ENCODE peak calls at places on chromosomes 16 and 17, in seven cellular contexts. X is right lobe of liver; G is A549; D is mucosa of descending colon; I is thoracic aorta; L is left lung; F is CD8-positive, alpha-beta T cell. N is an unnamed sample.
A peak's percentile ranks its signal among the peaks of the same experiment; 100 is the strongest.

GRCh38 chr17:48530887-48531272 is at the start of gene HOXB1:
- DNase-seq in X (no peak), G (no peak), D (no peak), I (no peak), L (no peak), F (no peak), N (no peak)

GRCh38 chr17:7922499-7923289 is 6.6 kb upstream of the RNF227 start:
- DNase-seq in X (peak; percentile 82), G (peak; percentile 31), D (peak; percentile 92), I (peak; percentile 52), L (peak; percentile 96), F (peak; percentile 77), N (peak; percentile 78)

GRCh38 chr16:89607453-89607852 is 6.0 kb upstream of the DPEP1 start:
- DNase-seq in X (no peak), G (no peak), D (no peak), I (no peak), L (no peak), F (no peak), N (no peak)

GRCh38 chr16:30375830-30376229 is 1.2 kb downstream of the MYL11 start:
- DNase-seq in X (no peak), G (no peak), D (no peak), I (no peak), L (no peak), F (no peak), N (no peak)

GRCh38 chr16:85018529-85019236 is 7.3 kb upstream of the ZDHHC7 start:
- DNase-seq in X (no peak), G (no peak), D (no peak), I (no peak), L (no peak), F (no peak), N (no peak)

GRCh38 chr16:69318177-69318910 is 7.2 kb downstream of the VPS4A start:
- DNase-seq in X (no peak), G (no peak), D (no peak), I (no peak), L (no peak), F (no peak), N (no peak)

GRCh38 chr17:21176996-21177395 is 37.0 kb downstream of the TMEM11 start:
- DNase-seq in X (no peak), G (no peak), D (no peak), I (no peak), L (no peak), F (no peak), N (no peak)

GRCh38 chr16:69243479-69243878 is 56.5 kb downstream of the SNTB2 start:
- DNase-seq in X (no peak), G (no peak), D (no peak), I (no peak), L (no peak), F (no peak), N (no peak)

GRCh38 chr17:33240397-33240796 is 52.7 kb downstream of the ASIC2 start:
- DNase-seq in X (no peak), G (no peak), D (no peak), I (no peak), L (no peak), F (no peak), N (no peak)

GRCh38 chr17:12510535-12510934 is 155.2 kb upstream of the MYOCD start:
- DNase-seq in X (no peak), G (peak; percentile 22), D (no peak), I (no peak), L (no peak), F (no peak), N (no peak)

GRCh38 chr17:72056155-72056554 is 64.7 kb upstream of the SOX9 start:
- DNase-seq in X (no peak), G (no peak), D (no peak), I (no peak), L (no peak), F (no peak), N (no peak)

GRCh38 chr16:65281636-65282035 is 159.8 kb upstream of the CDH11 start:
- DNase-seq in X (no peak), G (no peak), D (no peak), I (no peak), L (no peak), F (no peak), N (no peak)

GRCh38 chr16:85834741-85835140 is 35.2 kb downstream of the COX4I1 start:
- DNase-seq in X (no peak), G (no peak), D (no peak), I (no peak), L (no peak), F (no peak), N (no peak)

GRCh38 chr16:55842369-55843104 is 9.6 kb upstream of the CES1 start:
- DNase-seq in X (no peak), G (peak; percentile 64), D (no peak), I (no peak), L (no peak), F (peak; percentile 5), N (peak; percentile 22)

GRCh38 chr17:59501690-59502089 is 63.7 kb upstream of the DHX40 start:
- DNase-seq in X (no peak), G (no peak), D (no peak), I (no peak), L (no peak), F (no peak), N (no peak)

GRCh38 chr16:89084411-89084810 is 9.2 kb upstream of the ACSF3 start:
- DNase-seq in X (no peak), G (no peak), D (no peak), I (no peak), L (no peak), F (no peak), N (no peak)

GRCh38 chr17:29590979-29591736 is 1.7 kb upstream of the GIT1 start:
- DNase-seq in X (no peak), G (peak; percentile 92), D (peak; percentile 75), I (no peak), L (no peak), F (no peak), N (no peak)

GRCh38 chr17:19546289-19547065 is 12.8 kb downstream of the SLC47A1 start:
- DNase-seq in X (peak; percentile 69), G (no peak), D (no peak), I (no peak), L (no peak), F (no peak), N (no peak)

GRCh38 chr16:11403534-11403795 is 58.2 kb downstream of the RMI2 start:
- DNase-seq in X (no peak), G (no peak), D (no peak), I (no peak), L (no peak), F (no peak), N (no peak)
- H3K4me1 ChIP-seq in X (no peaks in the 10 kb centered on the region), G (peaks cover 10% of the 10 kb centered on the region), D (no peaks in the 10 kb centered on the region), I (no peaks in the 10 kb centered on the region), L (no peaks in the 10 kb centered on the region), F (no peaks in the 10 kb centered on the region), N (no peaks in the 10 kb centered on the region)

GRCh38 chr17:81422776-81423697 is 27.8 kb downstream of the BAHCC1 start:
- DNase-seq in X (peak; percentile 50), G (peak; percentile 96), D (peak; percentile 81), I (peak; percentile 71), L (peak; percentile 88), F (no peak), N (peak; percentile 69)
- H3K4me3 ChIP-seq in X (no peak overlapping the region), G (peak overlapping the region; percentile 39), D (no peak overlapping the region), I (peak overlapping the region; percentile 66), L (peak overlapping the region; percentile 11), F (no peak overlapping the region), N (no peak overlapping the region)

GRCh38 chr16:50265260-50265659 is 1.1 kb upstream of the ADCY7 start:
- DNase-seq in X (no peak), G (peak; percentile 39), D (peak; percentile 48), I (no peak), L (no peak), F (no peak), N (no peak)
- TF ChIP-seq CTCF in X (peak; percentile 29), G (no peak), D (peak; percentile 29), I (no peak), L (peak; percentile 18), F (peak; percentile 34), N (no peak)

DNA sequence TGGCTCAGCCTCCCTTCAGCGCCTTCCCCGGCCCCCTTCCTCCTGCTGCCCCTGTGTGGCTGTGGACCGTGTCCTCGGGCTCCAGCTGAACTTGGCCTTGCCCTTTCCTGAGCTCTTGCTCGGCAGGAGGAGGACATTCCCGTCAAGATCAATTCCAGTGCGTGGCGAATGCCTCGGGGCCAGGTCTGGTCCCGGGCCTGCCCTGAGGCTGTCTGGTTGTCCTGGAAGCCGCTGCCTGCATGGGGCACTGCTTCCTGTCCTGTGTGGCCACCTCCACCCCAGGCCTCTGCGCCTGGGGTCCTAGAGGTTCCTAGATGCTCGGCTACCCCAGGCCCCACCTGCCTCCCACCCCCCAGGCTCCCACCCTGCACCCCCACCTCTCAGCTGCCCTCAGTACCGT is 12.8 kb downstream of the BAHCC1 start:
- DNase-seq in X (no peak), G (no peak), D (no peak), I (no peak), L (no peak), F (no peak), N (no peak)
- H3K4me1 ChIP-seq in X (no peaks in the 10 kb centered on the region), G (peaks cover 32% of the 10 kb centered on the region), D (peaks cover 5% of the 10 kb centered on the region), I (peaks cover 22% of the 10 kb centered on the region), L (peaks cover 46% of the 10 kb centered on the region), F (peaks cover 21% of the 10 kb centered on the region), N (peaks cover 4% of the 10 kb centered on the region)

GRCh38 chr16:87305505-87306391 is 11.4 kb downstream of the C16orf95 start:
- DNase-seq in X (no peak), G (no peak), D (no peak), I (no peak), L (no peak), F (no peak), N (no peak)
- H3K4me3 ChIP-seq in X (no peak overlapping the region), G (no peak overlapping the region), D (no peak overlapping the region), I (no peak overlapping the region), L (no peak overlapping the region), F (no peak overlapping the region), N (no peak overlapping the region)

DNA sequence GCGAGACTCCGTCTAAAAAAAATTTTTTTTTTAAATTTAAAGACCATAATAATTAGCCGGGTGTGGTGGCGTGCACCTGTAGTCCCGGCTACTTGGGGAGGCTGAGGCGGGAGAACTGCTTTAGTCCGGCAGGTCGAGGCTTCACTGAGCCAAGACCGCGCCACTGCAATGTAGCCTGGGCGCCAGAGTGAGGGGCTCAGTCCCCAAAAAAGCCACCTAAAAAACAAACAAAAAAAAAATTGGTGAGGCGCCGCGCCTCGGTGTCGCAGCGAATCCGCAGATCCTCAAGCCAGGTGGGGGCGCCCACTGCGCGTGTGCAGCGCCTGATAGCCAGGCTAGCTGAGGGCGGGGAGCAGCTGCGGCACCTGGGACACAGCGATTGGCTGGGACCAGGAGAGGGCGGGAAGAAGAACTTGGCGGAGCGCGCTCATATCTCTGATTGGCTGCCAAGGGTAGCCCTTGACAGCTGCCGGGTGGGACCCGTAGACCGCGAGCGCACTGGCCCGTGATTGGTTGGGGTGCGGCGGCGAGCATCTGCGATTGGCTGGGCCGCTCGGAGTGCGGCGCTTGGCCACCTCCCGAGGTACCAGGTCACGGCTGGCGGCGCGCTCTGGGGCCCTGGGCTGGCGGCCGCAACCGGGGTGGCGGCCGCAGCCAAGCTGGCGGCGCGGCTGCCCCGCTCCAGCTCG is 9.0 kb upstream of the CLDN9 start:
- DNase-seq in X (peak; percentile 98), G (peak; percentile 100), D (peak; percentile 98), I (peak; percentile 83), L (peak; percentile 97), F (peak; percentile 91), N (peak; percentile 98)
- TF ChIP-seq CTCF in X (peak; percentile 46), G (peak; percentile 71), D (peak; percentile 35), I (peak; percentile 29), L (peak; percentile 41), F (peak; percentile 54), N (peak; percentile 88)